ENCODE peak calls at places on chromosomes 4 and X, in four cellular contexts. U is AG04449, S is A549, M is breast epithelium. B is an unnamed sample.
A peak's percentile ranks its signal among the peaks of the same experiment; 100 is the strongest.

GRCh38 chrX:54248309-54248708 is 65.3 kb upstream of the FAM120C start:
- DNase-seq in U (no peak), S (peak; percentile 15), M (no peak), B (peak; percentile 5)

GRCh38 chrX:129188223-129188622 is 335.1 kb downstream of the SMARCA1 start:
- DNase-seq in U (no peak), S (no peak), M (no peak), B (no peak)

GRCh38 chrX:65874110-65874509 is 165.8 kb downstream of the VSIG4 start:
- DNase-seq in U (no peak), S (no peak), M (no peak), B (no peak)

GRCh38 chrX:13662537-13662841 is 9.5 kb downstream of the TCEANC start:
- DNase-seq in U (no peak), S (no peak), M (no peak), B (no peak)

GRCh38 chr4:65668201-65669007 is 1.9 kb downstream of the EPHA5 start:
- DNase-seq in U (no peak), S (no peak), M (no peak), B (peak; percentile 68)

GRCh38 chr4:73589261-73589847 is 30.9 kb downstream of the RASSF6 start:
- DNase-seq in U (peak; percentile 31), S (no peak), M (no peak), B (no peak)

GRCh38 chr4:139144161-139144859 is 32.7 kb downstream of the ELF2 start:
- DNase-seq in U (peak; percentile 26), S (no peak), M (no peak), B (no peak)

GRCh38 chr4:113476800-113477199 is 284.7 kb downstream of the CAMK2D start:
- DNase-seq in U (no peak), S (no peak), M (no peak), B (no peak)

GRCh38 chrX:32293962-32294708 is 917.2 kb downstream of the DMD start:
- DNase-seq in U (no peak), S (no peak), M (no peak), B (no peak)

GRCh38 chr4:56512166-56512565 is 6.6 kb downstream of the ARL9 start:
- DNase-seq in U (no peak), S (no peak), M (no peak), B (no peak)

GRCh38 chrX:43121637-43122036 is 343.7 kb upstream of the PPP1R2C start:
- DNase-seq in U (no peak), S (no peak), M (no peak), B (no peak)

GRCh38 chr4:1204286-1204827 is 32.0 kb upstream of the SPON2 start:
- DNase-seq in U (no peak), S (no peak), M (no peak), B (no peak)

GRCh38 chr4:135411251-135411650 is 1209.7 kb upstream of the PABPC4L start:
- DNase-seq in U (no peak), S (no peak), M (no peak), B (no peak)

B was measured in HuH-7.